ENCODE peak calls at places on chromosomes 16 and 17, in six cellular contexts. N, J, T, S, V and D are unnamed samples.

GRCh38 chr17:7559307-7560171 is 989 bp downstream of the TNFSF13 start:
- DNase-seq in N (no peak), S (no peak), T (no peak), J (no peak), V (peak; percentile 79), D (no peak)

GRCh38 chr16:76294691-76295214 is 17.6 kb downstream of the CNTNAP4 start:
- DNase-seq in V (no peak), J (no peak), T (no peak), S (no peak), N (no peak), D (no peak)

GRCh38 chr16:1167276-1168107 is 14.6 kb downstream of the CACNA1H start:
- DNase-seq in J (no peak), T (peak; percentile 84), S (no peak), N (no peak), V (no peak), D (no peak)

GRCh38 chr17:42677921-42678781 is 1.4 kb upstream of the PLEKHH3 start:
- DNase-seq in J (peak; percentile 65), N (peak; percentile 78), S (peak; percentile 90), V (peak; percentile 85), T (peak; percentile 83), D (peak; percentile 83)

GRCh38 chr16:85329059-85329812 is 217.0 kb upstream of the CIBAR2 start:
- DNase-seq in V (peak; percentile 56), N (peak; percentile 65), T (no peak), J (no peak), S (no peak), D (no peak)

GRCh38 chr16:49537924-49538455 is 164.4 kb downstream of the C16orf78 start:
- DNase-seq in S (no peak), J (no peak), T (no peak), V (no peak), N (no peak), D (no peak)

GRCh38 chr17:75476752-75477492 is 20.5 kb downstream of the TMEM94 start:
- DNase-seq in T (no peak), V (no peak), N (no peak), J (no peak), S (no peak), D (no peak)

GRCh38 chr16:53207810-53208752 is 153.3 kb downstream of the CHD9 start:
- DNase-seq in V (peak; percentile 39), S (peak; percentile 78), T (peak; percentile 82), J (no peak), N (peak; percentile 89), D (peak; percentile 82)

GRCh38 chr17:16036261-16036660 is 36.6 kb downstream of the TTC19 start:
- DNase-seq in V (no peak), S (no peak), T (no peak), J (no peak), N (no peak), D (no peak)

GRCh38 chr17:74815671-74816370 is 39.7 kb upstream of the NAT9 start:
- DNase-seq in V (no peak), J (no peak), N (peak; percentile 13), T (peak; percentile 92), S (no peak), D (no peak)

GRCh38 chr17:40550608-40551007 is 14.7 kb downstream of the CCR7 start:
- DNase-seq in S (peak; percentile 24), N (peak; percentile 95), T (no peak), V (peak; percentile 25), J (no peak), D (no peak)

GRCh38 chr16:89906141-89907025 is 12.3 kb upstream of the MC1R start:
- DNase-seq in J (no peak), S (no peak), N (no peak), V (no peak), T (no peak), D (no peak)

GRCh38 chr16:29876186-29876577 is 13.2 kb upstream of the CDIPT start:
- DNase-seq in S (no peak), T (peak; percentile 58), J (no peak), V (no peak), N (no peak), D (no peak)

GRCh38 chr16:81779540-81780320 is 639 bp downstream of the PLCG2 start:
- DNase-seq in T (peak; percentile 38), J (no peak), N (no peak), V (peak; percentile 44), S (no peak), D (no peak)

GRCh38 chr16:56475226-56475625 is 23.9 kb downstream of the OGFOD1 start:
- DNase-seq in N (peak; percentile 58), J (no peak), S (no peak), T (peak; percentile 24), V (no peak), D (no peak)

GRCh38 chr17:64411999-64412771 is 21.5 kb upstream of the PECAM1 start:
- DNase-seq in N (peak; percentile 51), V (no peak), S (no peak), T (peak; percentile 77), J (no peak), D (no peak)

GRCh38 chr17:47957591-47958490 is at the start of gene PRR15L:
- DNase-seq in J (no peak), S (no peak), T (peak; percentile 67), N (no peak), V (peak; percentile 93), D (no peak)

GRCh38 chr17:7836596-7837374 is 2.8 kb downstream of the KDM6B start:
- DNase-seq in S (no peak), N (peak; percentile 95), J (peak; percentile 43), V (peak; percentile 95), T (peak; percentile 55), D (peak; percentile 85)

GRCh38 chr17:1945621-1946020 is 79.5 kb downstream of the RTN4RL1 start:
- DNase-seq in S (peak; percentile 41), N (no peak), V (no peak), J (no peak), T (no peak), D (no peak)

GRCh38 chr16:22625948-22626347 is 115.3 kb downstream of the NPIPB5 start:
- DNase-seq in N (no peak), S (no peak), T (no peak), J (no peak), V (no peak), D (peak; percentile 81)

GRCh38 chr17:17904171-17905035 is 67.6 kb upstream of the SREBF1 start:
- DNase-seq in J (no peak), S (no peak), T (no peak), V (no peak), N (no peak), D (no peak)

GRCh38 chr17:68314916-68315535 is 23.7 kb downstream of the ARSG start:
- DNase-seq in T (no peak), N (peak; percentile 18), V (peak; percentile 55), S (no peak), J (no peak), D (no peak)

GRCh38 chr17:9468937-9469336 is 106.7 kb downstream of the STX8 start:
- DNase-seq in J (no peak), S (no peak), N (no peak), V (no peak), T (no peak), D (no peak)

GRCh38 chr17:57574040-57574513 is 171.0 kb downstream of the CCDC182 start:
- DNase-seq in N (peak; percentile 45), V (no peak), T (no peak), S (no peak), J (no peak), D (no peak)

GRCh38 chr17:79892457-79893236 is 53.4 kb upstream of the CBX4 start:
- DNase-seq in J (no peak), T (no peak), S (peak; percentile 18), N (no peak), V (peak; percentile 78), D (peak; percentile 20)

GRCh38 chr17:29732613-29733012 is 109.9 kb upstream of the CORO6 start:
- DNase-seq in T (no peak), S (no peak), V (no peak), N (peak; percentile 57), J (no peak), D (peak; percentile 86)

GRCh38 chr16:64589836-64590235 is 532.0 kb downstream of the CDH11 start:
- DNase-seq in N (peak; percentile 83), V (no peak), T (no peak), S (no peak), J (no peak), D (no peak)

GRCh38 chr16:7805997-7806396 is 473.4 kb downstream of the RBFOX1 start:
- DNase-seq in T (no peak), V (no peak), J (no peak), S (no peak), N (no peak), D (no peak)

GRCh38 chr17:18074566-18075272 is 13.0 kb upstream of the DRG2 start:
- DNase-seq in J (no peak), T (no peak), V (no peak), N (no peak), S (no peak), D (no peak)

GRCh38 chr17:8166731-8167130 is 4.0 kb upstream of the VAMP2 start:
- DNase-seq in J (no peak), N (no peak), V (no peak), S (no peak), T (no peak), D (peak; percentile 29)

GRCh38 chr16:56426585-56426984 is 1.2 kb upstream of the AMFR start:
- DNase-seq in V (no peak), J (no peak), N (no peak), S (no peak), T (no peak), D (peak; percentile 60)

GRCh38 chr16:49884033-49884707 is 28.3 kb upstream of the ZNF423 start:
- DNase-seq in S (no peak), T (no peak), N (peak; percentile 49), J (no peak), V (no peak), D (no peak)

GRCh38 chr16:29925173-29925804 is 737 bp downstream of the KCTD13 start:
- DNase-seq in V (no peak), T (no peak), S (no peak), N (peak; percentile 26), J (no peak), D (no peak)

GRCh38 chr17:83194761-83195329 is 115.4 kb downstream of the METRNL start:
- DNase-seq in J (no peak), V (no peak), S (no peak), T (no peak), N (peak; percentile 55), D (no peak)

GRCh38 chr16:82653550-82654511 is 27.1 kb downstream of the CDH13 start:
- DNase-seq in V (no peak), T (peak; percentile 10), S (peak; percentile 47), J (peak; percentile 14), N (peak; percentile 96), D (peak; percentile 89)

GRCh38 chr16:70647461-70648359 is 1.4 kb downstream of the IL34 start:
- DNase-seq in T (no peak), J (no peak), S (no peak), V (no peak), N (no peak), D (no peak)